ENCODE peak calls at places on chromosomes 11 and 22, in nine cellular contexts. One of them, this sample, is unnamed.

GRCh38 chr22:30290318-30290678 is 993 bp upstream of the CASTOR1 start:
- DNase-seq in CD4-positive, alpha-beta memory T cell: no peak
- DNase-seq in left lung: peak; percentile 60
- DNase-seq in activated naive CD8-positive, alpha-beta T cell treated with anti-CD3 and anti-CD28 coated beads, Interleukin-2, amount 50 U/mL, for 24 hours: no peak
- DNase-seq in stimulated activated CD4-positive, alpha-beta T cell treated with anti-CD3 and anti-CD28 coated beads, Interleukin-1b, Interleukin-23, amount 100 ng/mL, for 4 hours: no peak
- DNase-seq in aorta: no peak
- DNase-seq in WERI-Rb-1: no peak
- DNase-seq in activated T-helper 1 cell treated with Interleukin-2 at 50 U/mL for 16 hours: no peak
- DNase-seq in left ventricle myocardium inferior: no peak
- DNase-seq in this sample: no peak

GRCh38 chr22:17013396-17014100 is 5.5 kb upstream of the GAB4 start:
- DNase-seq in CD4-positive, alpha-beta memory T cell: no peak
- DNase-seq in left lung: no peak
- DNase-seq in activated naive CD8-positive, alpha-beta T cell treated with anti-CD3 and anti-CD28 coated beads, Interleukin-2, amount 50 U/mL, for 24 hours: no peak
- DNase-seq in stimulated activated CD4-positive, alpha-beta T cell treated with anti-CD3 and anti-CD28 coated beads, Interleukin-1b, Interleukin-23, amount 100 ng/mL, for 4 hours: no peak
- DNase-seq in aorta: no peak
- DNase-seq in WERI-Rb-1: no peak
- DNase-seq in activated T-helper 1 cell treated with Interleukin-2 at 50 U/mL for 16 hours: no peak
- DNase-seq in left ventricle myocardium inferior: no peak
- DNase-seq in this sample: no peak

GRCh38 chr11:107576497-107577086 is 11.1 kb upstream of the ALKBH8 start:
- DNase-seq in CD4-positive, alpha-beta memory T cell: peak; percentile 35
- DNase-seq in left lung: no peak
- DNase-seq in activated naive CD8-positive, alpha-beta T cell treated with anti-CD3 and anti-CD28 coated beads, Interleukin-2, amount 50 U/mL, for 24 hours: peak; percentile 61
- DNase-seq in stimulated activated CD4-positive, alpha-beta T cell treated with anti-CD3 and anti-CD28 coated beads, Interleukin-1b, Interleukin-23, amount 100 ng/mL, for 4 hours: peak; percentile 45
- DNase-seq in aorta: no peak
- DNase-seq in WERI-Rb-1: peak; percentile 32
- DNase-seq in activated T-helper 1 cell treated with Interleukin-2 at 50 U/mL for 16 hours: no peak
- DNase-seq in left ventricle myocardium inferior: no peak
- DNase-seq in this sample: peak; percentile 48

GRCh38 chr11:1529774-1530173 is 42.3 kb downstream of the DUSP8 start:
- DNase-seq in CD4-positive, alpha-beta memory T cell: no peak
- DNase-seq in left lung: peak; percentile 39
- DNase-seq in activated naive CD8-positive, alpha-beta T cell treated with anti-CD3 and anti-CD28 coated beads, Interleukin-2, amount 50 U/mL, for 24 hours: no peak
- DNase-seq in stimulated activated CD4-positive, alpha-beta T cell treated with anti-CD3 and anti-CD28 coated beads, Interleukin-1b, Interleukin-23, amount 100 ng/mL, for 4 hours: no peak
- DNase-seq in aorta: no peak
- DNase-seq in WERI-Rb-1: no peak
- DNase-seq in activated T-helper 1 cell treated with Interleukin-2 at 50 U/mL for 16 hours: no peak
- DNase-seq in left ventricle myocardium inferior: no peak
- DNase-seq in this sample: no peak

GRCh38 chr11:48019230-48019584 is 38.8 kb downstream of the PTPRJ start:
- DNase-seq in CD4-positive, alpha-beta memory T cell: no peak
- DNase-seq in left lung: no peak
- DNase-seq in activated naive CD8-positive, alpha-beta T cell treated with anti-CD3 and anti-CD28 coated beads, Interleukin-2, amount 50 U/mL, for 24 hours: no peak
- DNase-seq in stimulated activated CD4-positive, alpha-beta T cell treated with anti-CD3 and anti-CD28 coated beads, Interleukin-1b, Interleukin-23, amount 100 ng/mL, for 4 hours: no peak
- DNase-seq in aorta: no peak
- DNase-seq in WERI-Rb-1: peak; percentile 47
- DNase-seq in activated T-helper 1 cell treated with Interleukin-2 at 50 U/mL for 16 hours: no peak
- DNase-seq in left ventricle myocardium inferior: no peak
- DNase-seq in this sample: no peak

GRCh38 chr11:120212926-120213325 is 2.1 kb downstream of the OAF start:
- DNase-seq in CD4-positive, alpha-beta memory T cell: no peak
- DNase-seq in left lung: no peak
- DNase-seq in activated naive CD8-positive, alpha-beta T cell treated with anti-CD3 and anti-CD28 coated beads, Interleukin-2, amount 50 U/mL, for 24 hours: no peak
- DNase-seq in stimulated activated CD4-positive, alpha-beta T cell treated with anti-CD3 and anti-CD28 coated beads, Interleukin-1b, Interleukin-23, amount 100 ng/mL, for 4 hours: no peak
- DNase-seq in aorta: no peak
- DNase-seq in WERI-Rb-1: no peak
- DNase-seq in activated T-helper 1 cell treated with Interleukin-2 at 50 U/mL for 16 hours: no peak
- DNase-seq in left ventricle myocardium inferior: no peak
- DNase-seq in this sample: no peak

GRCh38 chr11:32884770-32885384 is 7.7 kb upstream of the QSER1 start:
- DNase-seq in CD4-positive, alpha-beta memory T cell: no peak
- DNase-seq in left lung: no peak
- DNase-seq in activated naive CD8-positive, alpha-beta T cell treated with anti-CD3 and anti-CD28 coated beads, Interleukin-2, amount 50 U/mL, for 24 hours: no peak
- DNase-seq in stimulated activated CD4-positive, alpha-beta T cell treated with anti-CD3 and anti-CD28 coated beads, Interleukin-1b, Interleukin-23, amount 100 ng/mL, for 4 hours: no peak
- DNase-seq in aorta: no peak
- DNase-seq in WERI-Rb-1: no peak
- DNase-seq in activated T-helper 1 cell treated with Interleukin-2 at 50 U/mL for 16 hours: no peak
- DNase-seq in left ventricle myocardium inferior: no peak
- DNase-seq in this sample: no peak

GRCh38 chr22:46604306-46604690 is 15.9 kb upstream of the GRAMD4 start:
- DNase-seq in CD4-positive, alpha-beta memory T cell: peak; percentile 28
- DNase-seq in left lung: no peak
- DNase-seq in activated naive CD8-positive, alpha-beta T cell treated with anti-CD3 and anti-CD28 coated beads, Interleukin-2, amount 50 U/mL, for 24 hours: peak; percentile 75
- DNase-seq in stimulated activated CD4-positive, alpha-beta T cell treated with anti-CD3 and anti-CD28 coated beads, Interleukin-1b, Interleukin-23, amount 100 ng/mL, for 4 hours: no peak
- DNase-seq in aorta: peak; percentile 61
- DNase-seq in WERI-Rb-1: no peak
- DNase-seq in activated T-helper 1 cell treated with Interleukin-2 at 50 U/mL for 16 hours: no peak
- DNase-seq in left ventricle myocardium inferior: no peak
- DNase-seq in this sample: no peak

GRCh38 chr11:68040121-68040956 is 1.5 kb downstream of the TCIRG1 start:
- DNase-seq in CD4-positive, alpha-beta memory T cell: peak; percentile 59
- DNase-seq in left lung: peak; percentile 92
- DNase-seq in activated naive CD8-positive, alpha-beta T cell treated with anti-CD3 and anti-CD28 coated beads, Interleukin-2, amount 50 U/mL, for 24 hours: peak; percentile 62
- DNase-seq in stimulated activated CD4-positive, alpha-beta T cell treated with anti-CD3 and anti-CD28 coated beads, Interleukin-1b, Interleukin-23, amount 100 ng/mL, for 4 hours: peak; percentile 37
- DNase-seq in aorta: peak; percentile 88
- DNase-seq in WERI-Rb-1: peak; percentile 75
- DNase-seq in activated T-helper 1 cell treated with Interleukin-2 at 50 U/mL for 16 hours: peak; percentile 15
- DNase-seq in left ventricle myocardium inferior: peak; percentile 66
- DNase-seq in this sample: peak; percentile 69

GRCh38 chr11:2150206-2150847 is 10.7 kb downstream of the INS start:
- DNase-seq in CD4-positive, alpha-beta memory T cell: no peak
- DNase-seq in left lung: no peak
- DNase-seq in activated naive CD8-positive, alpha-beta T cell treated with anti-CD3 and anti-CD28 coated beads, Interleukin-2, amount 50 U/mL, for 24 hours: no peak
- DNase-seq in stimulated activated CD4-positive, alpha-beta T cell treated with anti-CD3 and anti-CD28 coated beads, Interleukin-1b, Interleukin-23, amount 100 ng/mL, for 4 hours: no peak
- DNase-seq in aorta: no peak
- DNase-seq in WERI-Rb-1: no peak
- DNase-seq in activated T-helper 1 cell treated with Interleukin-2 at 50 U/mL for 16 hours: no peak
- DNase-seq in left ventricle myocardium inferior: no peak
- DNase-seq in this sample: peak; percentile 74

GRCh38 chr11:100203789-100204188 is 483.3 kb upstream of the ARHGAP42 start:
- DNase-seq in CD4-positive, alpha-beta memory T cell: no peak
- DNase-seq in left lung: no peak
- DNase-seq in activated naive CD8-positive, alpha-beta T cell treated with anti-CD3 and anti-CD28 coated beads, Interleukin-2, amount 50 U/mL, for 24 hours: no peak
- DNase-seq in stimulated activated CD4-positive, alpha-beta T cell treated with anti-CD3 and anti-CD28 coated beads, Interleukin-1b, Interleukin-23, amount 100 ng/mL, for 4 hours: no peak
- DNase-seq in aorta: no peak
- DNase-seq in WERI-Rb-1: no peak
- DNase-seq in activated T-helper 1 cell treated with Interleukin-2 at 50 U/mL for 16 hours: no peak
- DNase-seq in left ventricle myocardium inferior: no peak
- DNase-seq in this sample: no peak

GRCh38 chr22:24441406-24442351 is 14.3 kb downstream of the ADORA2A start:
- DNase-seq in CD4-positive, alpha-beta memory T cell: no peak
- DNase-seq in left lung: no peak
- DNase-seq in activated naive CD8-positive, alpha-beta T cell treated with anti-CD3 and anti-CD28 coated beads, Interleukin-2, amount 50 U/mL, for 24 hours: no peak
- DNase-seq in stimulated activated CD4-positive, alpha-beta T cell treated with anti-CD3 and anti-CD28 coated beads, Interleukin-1b, Interleukin-23, amount 100 ng/mL, for 4 hours: no peak
- DNase-seq in aorta: peak; percentile 84
- DNase-seq in WERI-Rb-1: no peak
- DNase-seq in activated T-helper 1 cell treated with Interleukin-2 at 50 U/mL for 16 hours: no peak
- DNase-seq in left ventricle myocardium inferior: peak; percentile 37
- DNase-seq in this sample: no peak

GRCh38 chr22:30392661-30393321 is 4.0 kb upstream of the SEC14L2 start:
- DNase-seq in CD4-positive, alpha-beta memory T cell: no peak
- DNase-seq in left lung: no peak
- DNase-seq in activated naive CD8-positive, alpha-beta T cell treated with anti-CD3 and anti-CD28 coated beads, Interleukin-2, amount 50 U/mL, for 24 hours: no peak
- DNase-seq in stimulated activated CD4-positive, alpha-beta T cell treated with anti-CD3 and anti-CD28 coated beads, Interleukin-1b, Interleukin-23, amount 100 ng/mL, for 4 hours: no peak
- DNase-seq in aorta: no peak
- DNase-seq in WERI-Rb-1: peak; percentile 92
- DNase-seq in activated T-helper 1 cell treated with Interleukin-2 at 50 U/mL for 16 hours: no peak
- DNase-seq in left ventricle myocardium inferior: no peak
- DNase-seq in this sample: no peak

GRCh38 chr11:19455731-19456130 is 215.0 kb upstream of the E2F8 start:
- DNase-seq in CD4-positive, alpha-beta memory T cell: no peak
- DNase-seq in left lung: no peak
- DNase-seq in activated naive CD8-positive, alpha-beta T cell treated with anti-CD3 and anti-CD28 coated beads, Interleukin-2, amount 50 U/mL, for 24 hours: no peak
- DNase-seq in stimulated activated CD4-positive, alpha-beta T cell treated with anti-CD3 and anti-CD28 coated beads, Interleukin-1b, Interleukin-23, amount 100 ng/mL, for 4 hours: no peak
- DNase-seq in aorta: no peak
- DNase-seq in WERI-Rb-1: no peak
- DNase-seq in activated T-helper 1 cell treated with Interleukin-2 at 50 U/mL for 16 hours: no peak
- DNase-seq in left ventricle myocardium inferior: peak; percentile 34
- DNase-seq in this sample: peak; percentile 11

GRCh38 chr22:37243402-37244113 is 511 bp downstream of the RAC2 start:
- DNase-seq in CD4-positive, alpha-beta memory T cell: no peak
- DNase-seq in left lung: peak; percentile 82
- DNase-seq in activated naive CD8-positive, alpha-beta T cell treated with anti-CD3 and anti-CD28 coated beads, Interleukin-2, amount 50 U/mL, for 24 hours: no peak
- DNase-seq in stimulated activated CD4-positive, alpha-beta T cell treated with anti-CD3 and anti-CD28 coated beads, Interleukin-1b, Interleukin-23, amount 100 ng/mL, for 4 hours: no peak
- DNase-seq in aorta: no peak
- DNase-seq in WERI-Rb-1: no peak
- DNase-seq in activated T-helper 1 cell treated with Interleukin-2 at 50 U/mL for 16 hours: no peak
- DNase-seq in left ventricle myocardium inferior: no peak
- DNase-seq in this sample: no peak

GRCh38 chr11:33910960-33911339 is 19.1 kb upstream of the LMO2 start:
- DNase-seq in CD4-positive, alpha-beta memory T cell: no peak
- DNase-seq in left lung: no peak
- DNase-seq in activated naive CD8-positive, alpha-beta T cell treated with anti-CD3 and anti-CD28 coated beads, Interleukin-2, amount 50 U/mL, for 24 hours: no peak
- DNase-seq in stimulated activated CD4-positive, alpha-beta T cell treated with anti-CD3 and anti-CD28 coated beads, Interleukin-1b, Interleukin-23, amount 100 ng/mL, for 4 hours: no peak
- DNase-seq in aorta: no peak
- DNase-seq in WERI-Rb-1: no peak
- DNase-seq in activated T-helper 1 cell treated with Interleukin-2 at 50 U/mL for 16 hours: no peak
- DNase-seq in left ventricle myocardium inferior: no peak
- DNase-seq in this sample: no peak

GRCh38 chr11:9922806-9923205 is 258.9 kb downstream of the SWAP70 start:
- DNase-seq in CD4-positive, alpha-beta memory T cell: no peak
- DNase-seq in left lung: no peak
- DNase-seq in activated naive CD8-positive, alpha-beta T cell treated with anti-CD3 and anti-CD28 coated beads, Interleukin-2, amount 50 U/mL, for 24 hours: no peak
- DNase-seq in stimulated activated CD4-positive, alpha-beta T cell treated with anti-CD3 and anti-CD28 coated beads, Interleukin-1b, Interleukin-23, amount 100 ng/mL, for 4 hours: no peak
- DNase-seq in aorta: no peak
- DNase-seq in WERI-Rb-1: no peak
- DNase-seq in activated T-helper 1 cell treated with Interleukin-2 at 50 U/mL for 16 hours: no peak
- DNase-seq in left ventricle myocardium inferior: no peak
- DNase-seq in this sample: no peak

GRCh38 chr11:61736310-61736709 is 16.1 kb upstream of the MYRF start:
- DNase-seq in CD4-positive, alpha-beta memory T cell: no peak
- DNase-seq in left lung: no peak
- DNase-seq in activated naive CD8-positive, alpha-beta T cell treated with anti-CD3 and anti-CD28 coated beads, Interleukin-2, amount 50 U/mL, for 24 hours: no peak
- DNase-seq in stimulated activated CD4-positive, alpha-beta T cell treated with anti-CD3 and anti-CD28 coated beads, Interleukin-1b, Interleukin-23, amount 100 ng/mL, for 4 hours: no peak
- DNase-seq in aorta: no peak
- DNase-seq in WERI-Rb-1: no peak
- DNase-seq in activated T-helper 1 cell treated with Interleukin-2 at 50 U/mL for 16 hours: no peak
- DNase-seq in left ventricle myocardium inferior: no peak
- DNase-seq in this sample: no peak

GRCh38 chr22:38700271-38700788 is 413 bp downstream of the JOSD1 start:
- DNase-seq in CD4-positive, alpha-beta memory T cell: no peak
- DNase-seq in left lung: peak; percentile 95
- DNase-seq in activated naive CD8-positive, alpha-beta T cell treated with anti-CD3 and anti-CD28 coated beads, Interleukin-2, amount 50 U/mL, for 24 hours: no peak
- DNase-seq in stimulated activated CD4-positive, alpha-beta T cell treated with anti-CD3 and anti-CD28 coated beads, Interleukin-1b, Interleukin-23, amount 100 ng/mL, for 4 hours: no peak
- DNase-seq in aorta: peak; percentile 92
- DNase-seq in WERI-Rb-1: no peak
- DNase-seq in activated T-helper 1 cell treated with Interleukin-2 at 50 U/mL for 16 hours: no peak
- DNase-seq in left ventricle myocardium inferior: peak; percentile 74
- DNase-seq in this sample: peak; percentile 33

GRCh38 chr11:112174789-112175595 is at the start of gene BCO2:
- DNase-seq in CD4-positive, alpha-beta memory T cell: peak; percentile 8
- DNase-seq in left lung: peak; percentile 83
- DNase-seq in activated naive CD8-positive, alpha-beta T cell treated with anti-CD3 and anti-CD28 coated beads, Interleukin-2, amount 50 U/mL, for 24 hours: peak; percentile 57
- DNase-seq in stimulated activated CD4-positive, alpha-beta T cell treated with anti-CD3 and anti-CD28 coated beads, Interleukin-1b, Interleukin-23, amount 100 ng/mL, for 4 hours: peak; percentile 15
- DNase-seq in aorta: peak; percentile 90
- DNase-seq in WERI-Rb-1: peak; percentile 79
- DNase-seq in activated T-helper 1 cell treated with Interleukin-2 at 50 U/mL for 16 hours: no peak
- DNase-seq in left ventricle myocardium inferior: peak; percentile 84
- DNase-seq in this sample: peak; percentile 76

GRCh38 chr22:44133901-44134511 is 46.7 kb upstream of the PARVG start:
- DNase-seq in CD4-positive, alpha-beta memory T cell: no peak
- DNase-seq in left lung: no peak
- DNase-seq in activated naive CD8-positive, alpha-beta T cell treated with anti-CD3 and anti-CD28 coated beads, Interleukin-2, amount 50 U/mL, for 24 hours: no peak
- DNase-seq in stimulated activated CD4-positive, alpha-beta T cell treated with anti-CD3 and anti-CD28 coated beads, Interleukin-1b, Interleukin-23, amount 100 ng/mL, for 4 hours: no peak
- DNase-seq in aorta: peak; percentile 74
- DNase-seq in WERI-Rb-1: no peak
- DNase-seq in activated T-helper 1 cell treated with Interleukin-2 at 50 U/mL for 16 hours: no peak
- DNase-seq in left ventricle myocardium inferior: no peak
- DNase-seq in this sample: peak; percentile 97

GRCh38 chr22:40518840-40519239 is 117.7 kb downstream of the MRTFA start:
- DNase-seq in CD4-positive, alpha-beta memory T cell: no peak
- DNase-seq in left lung: no peak
- DNase-seq in activated naive CD8-positive, alpha-beta T cell treated with anti-CD3 and anti-CD28 coated beads, Interleukin-2, amount 50 U/mL, for 24 hours: no peak
- DNase-seq in stimulated activated CD4-positive, alpha-beta T cell treated with anti-CD3 and anti-CD28 coated beads, Interleukin-1b, Interleukin-23, amount 100 ng/mL, for 4 hours: no peak
- DNase-seq in aorta: no peak
- DNase-seq in WERI-Rb-1: no peak
- DNase-seq in activated T-helper 1 cell treated with Interleukin-2 at 50 U/mL for 16 hours: no peak
- DNase-seq in left ventricle myocardium inferior: no peak
- DNase-seq in this sample: no peak

GRCh38 chr11:117843666-117844484 is 19.3 kb upstream of the FXYD2 start:
- DNase-seq in CD4-positive, alpha-beta memory T cell: peak; percentile 79
- DNase-seq in left lung: peak; percentile 94
- DNase-seq in activated naive CD8-positive, alpha-beta T cell treated with anti-CD3 and anti-CD28 coated beads, Interleukin-2, amount 50 U/mL, for 24 hours: peak; percentile 91
- DNase-seq in stimulated activated CD4-positive, alpha-beta T cell treated with anti-CD3 and anti-CD28 coated beads, Interleukin-1b, Interleukin-23, amount 100 ng/mL, for 4 hours: peak; percentile 80
- DNase-seq in aorta: peak; percentile 94
- DNase-seq in WERI-Rb-1: peak; percentile 77
- DNase-seq in activated T-helper 1 cell treated with Interleukin-2 at 50 U/mL for 16 hours: peak; percentile 62
- DNase-seq in left ventricle myocardium inferior: peak; percentile 85
- DNase-seq in this sample: peak; percentile 71

GRCh38 chr22:42473484-42474193 is 41.4 kb upstream of the NFAM1 start:
- DNase-seq in CD4-positive, alpha-beta memory T cell: peak; percentile 40
- DNase-seq in left lung: no peak
- DNase-seq in activated naive CD8-positive, alpha-beta T cell treated with anti-CD3 and anti-CD28 coated beads, Interleukin-2, amount 50 U/mL, for 24 hours: no peak
- DNase-seq in stimulated activated CD4-positive, alpha-beta T cell treated with anti-CD3 and anti-CD28 coated beads, Interleukin-1b, Interleukin-23, amount 100 ng/mL, for 4 hours: no peak
- DNase-seq in aorta: no peak
- DNase-seq in WERI-Rb-1: peak; percentile 20
- DNase-seq in activated T-helper 1 cell treated with Interleukin-2 at 50 U/mL for 16 hours: no peak
- DNase-seq in left ventricle myocardium inferior: no peak
- DNase-seq in this sample: peak; percentile 45

GRCh38 chr11:57071829-57072228 is 83.1 kb downstream of the OR5AK2 start:
- DNase-seq in CD4-positive, alpha-beta memory T cell: no peak
- DNase-seq in left lung: no peak
- DNase-seq in activated naive CD8-positive, alpha-beta T cell treated with anti-CD3 and anti-CD28 coated beads, Interleukin-2, amount 50 U/mL, for 24 hours: no peak
- DNase-seq in stimulated activated CD4-positive, alpha-beta T cell treated with anti-CD3 and anti-CD28 coated beads, Interleukin-1b, Interleukin-23, amount 100 ng/mL, for 4 hours: no peak
- DNase-seq in aorta: no peak
- DNase-seq in WERI-Rb-1: no peak
- DNase-seq in activated T-helper 1 cell treated with Interleukin-2 at 50 U/mL for 16 hours: no peak
- DNase-seq in left ventricle myocardium inferior: no peak
- DNase-seq in this sample: no peak

GRCh38 chr11:44380820-44381219 is 70.9 kb upstream of the ALX4 start:
- DNase-seq in CD4-positive, alpha-beta memory T cell: no peak
- DNase-seq in left lung: no peak
- DNase-seq in activated naive CD8-positive, alpha-beta T cell treated with anti-CD3 and anti-CD28 coated beads, Interleukin-2, amount 50 U/mL, for 24 hours: no peak
- DNase-seq in stimulated activated CD4-positive, alpha-beta T cell treated with anti-CD3 and anti-CD28 coated beads, Interleukin-1b, Interleukin-23, amount 100 ng/mL, for 4 hours: no peak
- DNase-seq in aorta: no peak
- DNase-seq in WERI-Rb-1: no peak
- DNase-seq in activated T-helper 1 cell treated with Interleukin-2 at 50 U/mL for 16 hours: no peak
- DNase-seq in left ventricle myocardium inferior: no peak
- DNase-seq in this sample: no peak

GRCh38 chr11:126226334-126227084 is 14.9 kb downstream of the FAM118B start:
- DNase-seq in CD4-positive, alpha-beta memory T cell: no peak
- DNase-seq in left lung: no peak
- DNase-seq in activated naive CD8-positive, alpha-beta T cell treated with anti-CD3 and anti-CD28 coated beads, Interleukin-2, amount 50 U/mL, for 24 hours: no peak
- DNase-seq in stimulated activated CD4-positive, alpha-beta T cell treated with anti-CD3 and anti-CD28 coated beads, Interleukin-1b, Interleukin-23, amount 100 ng/mL, for 4 hours: no peak
- DNase-seq in aorta: no peak
- DNase-seq in WERI-Rb-1: no peak
- DNase-seq in activated T-helper 1 cell treated with Interleukin-2 at 50 U/mL for 16 hours: no peak
- DNase-seq in left ventricle myocardium inferior: no peak
- DNase-seq in this sample: no peak

GRCh38 chr11:107928767-107929507 is 689 bp downstream of the RAB39A start:
- DNase-seq in CD4-positive, alpha-beta memory T cell: no peak
- DNase-seq in left lung: no peak
- DNase-seq in activated naive CD8-positive, alpha-beta T cell treated with anti-CD3 and anti-CD28 coated beads, Interleukin-2, amount 50 U/mL, for 24 hours: peak; percentile 5
- DNase-seq in stimulated activated CD4-positive, alpha-beta T cell treated with anti-CD3 and anti-CD28 coated beads, Interleukin-1b, Interleukin-23, amount 100 ng/mL, for 4 hours: no peak
- DNase-seq in aorta: no peak
- DNase-seq in WERI-Rb-1: peak; percentile 45
- DNase-seq in activated T-helper 1 cell treated with Interleukin-2 at 50 U/mL for 16 hours: no peak
- DNase-seq in left ventricle myocardium inferior: peak; percentile 20
- DNase-seq in this sample: no peak

GRCh38 chr22:27129266-27129665 is 471.9 kb downstream of the MIAT start:
- DNase-seq in CD4-positive, alpha-beta memory T cell: no peak
- DNase-seq in left lung: no peak
- DNase-seq in activated naive CD8-positive, alpha-beta T cell treated with anti-CD3 and anti-CD28 coated beads, Interleukin-2, amount 50 U/mL, for 24 hours: no peak
- DNase-seq in stimulated activated CD4-positive, alpha-beta T cell treated with anti-CD3 and anti-CD28 coated beads, Interleukin-1b, Interleukin-23, amount 100 ng/mL, for 4 hours: no peak
- DNase-seq in aorta: no peak
- DNase-seq in WERI-Rb-1: no peak
- DNase-seq in activated T-helper 1 cell treated with Interleukin-2 at 50 U/mL for 16 hours: no peak
- DNase-seq in left ventricle myocardium inferior: no peak
- DNase-seq in this sample: no peak